ENCODE peak calls at places on chromosomes 6 and 20, in four cellular contexts. One of them, this sample, is unnamed.

GRCh38 chr6:551405-551804 is 105.5 kb downstream of the HUS1B start:
- DNase-seq in HL-60: no peak
- DNase-seq in SK-N-SH: peak
- DNase-seq in hepatocyte: peak
- DNase-seq in this sample: no peak

GRCh38 chr20:48586728-48587127 is 241.1 kb downstream of the PREX1 start:
- DNase-seq in HL-60: no peak
- DNase-seq in SK-N-SH: no peak
- DNase-seq in hepatocyte: no peak
- DNase-seq in this sample: no peak

GRCh38 chr6:113447088-113447831 is 409.9 kb upstream of the MARCKS start:
- DNase-seq in HL-60: peak
- DNase-seq in SK-N-SH: no peak
- DNase-seq in hepatocyte: peak
- DNase-seq in this sample: no peak

GRCh38 chr6:72554761-72555221 is 67.1 kb upstream of the KCNQ5 start:
- DNase-seq in HL-60: no peak
- DNase-seq in SK-N-SH: no peak
- DNase-seq in hepatocyte: no peak
- DNase-seq in this sample: no peak

GRCh38 chr20:51220293-51220706 is 197.4 kb upstream of the KCNG1 start:
- DNase-seq in HL-60: no peak
- DNase-seq in SK-N-SH: peak
- DNase-seq in hepatocyte: peak
- DNase-seq in this sample: no peak

GRCh38 chr6:14693301-14694192 is 552.3 kb upstream of the JARID2 start:
- DNase-seq in HL-60: no peak
- DNase-seq in SK-N-SH: peak
- DNase-seq in hepatocyte: no peak
- DNase-seq in this sample: no peak

GRCh38 chr20:11569163-11569562 is 348.5 kb upstream of the BTBD3 start:
- DNase-seq in HL-60: no peak
- DNase-seq in SK-N-SH: no peak
- DNase-seq in hepatocyte: no peak
- DNase-seq in this sample: no peak

GRCh38 chr6:34644716-34645115 is 51.9 kb downstream of the ILRUN start:
- DNase-seq in HL-60: no peak
- DNase-seq in SK-N-SH: no peak
- DNase-seq in hepatocyte: no peak
- DNase-seq in this sample: no peak

GRCh38 chr20:19961298-19961697 is 55.9 kb upstream of the NAA20 start:
- DNase-seq in HL-60: no peak
- DNase-seq in SK-N-SH: no peak
- DNase-seq in hepatocyte: no peak
- DNase-seq in this sample: no peak

GRCh38 chr6:147507162-147508072 is 1.1 kb upstream of the SAMD5 start:
- DNase-seq in HL-60: no peak
- DNase-seq in SK-N-SH: peak
- DNase-seq in hepatocyte: peak
- DNase-seq in this sample: no peak

GRCh38 chr20:45878076-45878731 is 2.8 kb upstream of the ZSWIM1 start:
- DNase-seq in HL-60: no peak
- DNase-seq in SK-N-SH: no peak
- DNase-seq in hepatocyte: no peak
- DNase-seq in this sample: no peak

GRCh38 chr6:34608321-34609091 is 52.4 kb upstream of the SPDEF start:
- DNase-seq in HL-60: no peak
- DNase-seq in SK-N-SH: no peak
- DNase-seq in hepatocyte: no peak
- DNase-seq in this sample: no peak

GRCh38 chr6:119526609-119527605 is 177.3 kb upstream of the MAN1A1 start:
- DNase-seq in HL-60: no peak
- DNase-seq in SK-N-SH: no peak
- DNase-seq in hepatocyte: no peak
- DNase-seq in this sample: no peak

GRCh38 chr6:109978174-109979032 is at the start of gene GPR6:
- DNase-seq in HL-60: peak
- DNase-seq in SK-N-SH: peak
- DNase-seq in hepatocyte: peak
- DNase-seq in this sample: no peak

GRCh38 chr6:29424575-29424974 is 9.8 kb downstream of the OR12D1 start:
- DNase-seq in HL-60: no peak
- DNase-seq in SK-N-SH: no peak
- DNase-seq in hepatocyte: no peak
- DNase-seq in this sample: no peak

GRCh38 chr6:28082939-28083338 is 2.6 kb downstream of the ZNF165 start:
- DNase-seq in HL-60: peak
- DNase-seq in SK-N-SH: no peak
- DNase-seq in hepatocyte: no peak
- DNase-seq in this sample: no peak

GRCh38 chr6:167141667-167142432 is 15.9 kb downstream of the GPR31 start:
- DNase-seq in HL-60: peak
- DNase-seq in SK-N-SH: peak
- DNase-seq in hepatocyte: peak
- DNase-seq in this sample: peak

GRCh38 chr6:11432713-11433450 is 104.7 kb upstream of the TMEM170B start:
- DNase-seq in HL-60: no peak
- DNase-seq in SK-N-SH: no peak
- DNase-seq in hepatocyte: no peak
- DNase-seq in this sample: no peak
- H3K27ac ChIP-seq in HL-60: no peak
- H3K27ac ChIP-seq in SK-N-SH: peak
- H3K27ac ChIP-seq in hepatocyte: peak
- H3K27ac ChIP-seq in this sample: peak

GRCh38 chr6:26043389-26044139 is 43.7 kb upstream of the HFE start:
- DNase-seq in HL-60: no peak
- DNase-seq in SK-N-SH: peak
- DNase-seq in hepatocyte: no peak
- DNase-seq in this sample: peak

GRCh38 chr6:26045939-26046368 is 41.3 kb upstream of the HFE start:
- DNase-seq in HL-60: no peak
- DNase-seq in SK-N-SH: no peak
- DNase-seq in hepatocyte: no peak
- DNase-seq in this sample: no peak

GRCh38 chr6:26045046-26045938 is 41.9 kb upstream of the HFE start:
- DNase-seq in HL-60: no peak
- DNase-seq in SK-N-SH: peak
- DNase-seq in hepatocyte: no peak
- DNase-seq in this sample: peak

GRCh38 chr6:26041946-26042345 is 45.3 kb upstream of the HFE start:
- DNase-seq in HL-60: no peak
- DNase-seq in SK-N-SH: no peak
- DNase-seq in hepatocyte: no peak
- DNase-seq in this sample: no peak

GRCh38 chr6:26044140-26045045 is 42.8 kb upstream of the HFE start:
- DNase-seq in HL-60: no peak
- DNase-seq in SK-N-SH: no peak
- DNase-seq in hepatocyte: no peak
- DNase-seq in this sample: no peak
- TF ChIP-seq CTCF in HL-60: no peak
- TF ChIP-seq CTCF in SK-N-SH: peak
- TF ChIP-seq CTCF in hepatocyte: no peak
- TF ChIP-seq CTCF in this sample: no peak

GRCh38 chr6:12473494-12473893 is 183.3 kb downstream of the EDN1 start:
- DNase-seq in HL-60: no peak
- DNase-seq in SK-N-SH: no peak
- DNase-seq in hepatocyte: no peak
- DNase-seq in this sample: no peak
- H3K27ac ChIP-seq in HL-60: no peak
- H3K27ac ChIP-seq in SK-N-SH: no peak
- H3K27ac ChIP-seq in hepatocyte: no peak
- H3K27ac ChIP-seq in this sample: no peak

GRCh38 chr20:21971436-21971835 is 266.0 kb downstream of the PAX1 start:
- DNase-seq in HL-60: no peak
- DNase-seq in SK-N-SH: no peak
- DNase-seq in hepatocyte: no peak
- DNase-seq in this sample: no peak

GRCh38 chr20:21968486-21968885 is 263.0 kb downstream of the PAX1 start:
- DNase-seq in HL-60: no peak
- DNase-seq in SK-N-SH: no peak
- DNase-seq in hepatocyte: no peak
- DNase-seq in this sample: no peak
- TF ChIP-seq CTCF in HL-60: no peak
- TF ChIP-seq CTCF in SK-N-SH: no peak
- TF ChIP-seq CTCF in hepatocyte: no peak
- TF ChIP-seq CTCF in this sample: no peak

GRCh38 chr6:107542170-107542569 is 52.3 kb downstream of the SOBP start:
- DNase-seq in HL-60: no peak
- DNase-seq in SK-N-SH: no peak
- DNase-seq in hepatocyte: no peak
- DNase-seq in this sample: no peak
- H3K27ac ChIP-seq in HL-60: no peak
- H3K27ac ChIP-seq in SK-N-SH: no peak
- H3K27ac ChIP-seq in hepatocyte: no peak
- H3K27ac ChIP-seq in this sample: no peak

DNA sequence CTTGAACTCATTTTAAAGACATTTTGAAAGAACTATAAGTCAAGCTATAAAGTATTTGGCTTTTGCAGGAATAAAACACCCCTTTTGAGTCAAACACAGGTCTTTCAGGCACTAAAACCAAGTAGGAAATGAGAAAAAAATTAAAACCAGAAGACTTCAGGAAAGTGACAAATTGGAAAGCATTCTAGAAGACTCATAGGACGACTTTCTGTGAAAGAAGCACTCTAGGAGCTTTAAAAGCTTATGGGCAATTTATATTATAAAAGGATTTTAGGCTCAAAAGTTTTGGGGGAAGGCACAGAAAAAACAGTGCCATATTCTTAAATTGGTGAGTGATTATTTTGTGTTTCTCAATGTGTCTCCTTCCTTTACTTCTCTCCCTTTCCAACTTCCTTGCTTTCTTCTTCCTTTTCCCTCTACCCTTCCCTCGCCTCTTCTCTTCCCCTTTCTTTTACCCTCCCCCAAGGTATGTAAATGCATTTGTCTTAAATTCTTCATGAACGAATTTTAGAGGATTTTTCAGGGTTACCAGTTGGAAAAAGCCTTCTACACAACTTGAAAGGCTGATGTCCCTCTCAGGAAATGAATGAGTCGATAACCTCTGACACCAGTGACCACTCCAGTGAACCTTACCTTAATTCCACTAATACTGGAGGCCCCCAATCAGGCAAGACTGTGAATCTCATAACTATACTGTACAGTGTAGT is 2.7 kb upstream of the LIN28B start:
- DNase-seq in HL-60: no peak
- DNase-seq in SK-N-SH: no peak
- DNase-seq in hepatocyte: no peak
- DNase-seq in this sample: no peak
- TF ChIP-seq CTCF in HL-60: no peak
- TF ChIP-seq CTCF in SK-N-SH: no peak
- TF ChIP-seq CTCF in hepatocyte: no peak
- TF ChIP-seq CTCF in this sample: no peak

GRCh38 chr20:16902657-16903056 is 154.5 kb downstream of the OTOR start:
- DNase-seq in HL-60: no peak
- DNase-seq in SK-N-SH: no peak
- DNase-seq in hepatocyte: no peak
- DNase-seq in this sample: no peak

DNA sequence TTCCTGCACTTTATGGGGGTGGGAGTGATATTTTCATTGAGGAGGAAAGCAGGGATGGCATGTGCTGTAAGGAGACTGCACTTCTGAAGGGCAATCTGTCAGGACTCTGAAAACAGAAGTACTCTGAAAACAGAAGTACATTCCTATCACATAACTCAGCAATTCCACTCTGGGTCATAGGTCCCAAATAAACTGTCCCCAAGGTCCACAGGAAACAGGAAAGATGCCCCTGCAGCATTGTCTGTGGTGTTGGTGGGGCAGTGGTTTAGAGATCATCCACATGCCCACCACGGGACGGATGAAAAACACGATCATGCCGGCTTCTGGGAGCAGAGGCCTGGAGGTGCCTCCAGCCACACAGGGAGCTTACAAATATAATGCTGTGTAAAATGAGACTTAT is 150.3 kb downstream of the OTOR start:
- DNase-seq in HL-60: no peak
- DNase-seq in SK-N-SH: no peak
- DNase-seq in hepatocyte: no peak
- DNase-seq in this sample: no peak
- H3K27ac ChIP-seq in HL-60: no peak
- H3K27ac ChIP-seq in SK-N-SH: no peak
- H3K27ac ChIP-seq in hepatocyte: no peak
- H3K27ac ChIP-seq in this sample: no peak